ENCODE peak calls at places on chromosomes 5 and 9, in ten cellular contexts. M is fibroblast of the aortic adventitia; H is NCI-H1436; S is WTC11; O is CD4-positive, alpha-beta T cell; P is NCI-H460; K is NCI-H2029; C is stimulated activated CD4-positive, alpha-beta T cell treated with anti-CD3 and anti-CD28 coated beads, Interleukin-15, amount 100 ng/mL, for 24 hours; N is nephron progenitor cell; F is NCI-H774. Q is an unnamed sample.

GRCh38 chr9:38619556-38620447 is 594 bp downstream of the ANKRD18A start:
- DNase-seq in M (no peak), H (no peak), S (peak; percentile 36), O (peak; percentile 43), P (no peak), K (peak; percentile 21), C (peak; percentile 51), N (peak; percentile 51), F (peak; percentile 21), Q (peak; percentile 61)

GRCh38 chr9:35651964-35652828 is 1.5 kb upstream of the SIT1 start:
- DNase-seq in M (peak; percentile 52), H (no peak), S (no peak), O (no peak), P (no peak), K (no peak), C (no peak), N (no peak), F (peak; percentile 18), Q (no peak)

GRCh38 chr9:123048748-123049147 is 15.3 kb downstream of the GPR21 start:
- DNase-seq in M (peak; percentile 35), H (no peak), S (no peak), O (no peak), P (no peak), K (peak; percentile 44), C (no peak), N (no peak), F (no peak), Q (no peak)

GRCh38 chr5:368162-369084 is 46.9 kb downstream of the AHRR start:
- DNase-seq in M (peak; percentile 50), H (no peak), S (peak; percentile 8), O (peak; percentile 29), P (no peak), K (no peak), C (peak; percentile 32), N (no peak), F (no peak), Q (peak; percentile 42)

GRCh38 chr5:153974131-153974812 is 64.4 kb downstream of the FAM114A2 start:
- DNase-seq in M (peak; percentile 69), H (peak; percentile 27), S (peak; percentile 20), O (no peak), P (peak; percentile 41), K (no peak), C (peak; percentile 24), N (peak; percentile 43), F (peak; percentile 2), Q (peak; percentile 35)

GRCh38 chr5:179281688-179282087 is 63.6 kb downstream of the ADAMTS2 start:
- DNase-seq in M (no peak), H (no peak), S (no peak), O (no peak), P (no peak), K (no peak), C (no peak), N (no peak), F (no peak), Q (no peak)

GRCh38 chr5:35371971-35372426 is 141.7 kb upstream of the PRLR start:
- DNase-seq in M (no peak), H (no peak), S (no peak), O (no peak), P (no peak), K (no peak), C (no peak), N (no peak), F (no peak), Q (no peak)

GRCh38 chr9:87069690-87070089 is 122.4 kb upstream of the GAS1 start:
- DNase-seq in M (peak; percentile 39), H (no peak), S (no peak), O (no peak), P (no peak), K (no peak), C (no peak), N (no peak), F (no peak), Q (no peak)

GRCh38 chr9:27701664-27702063 is 128.4 kb upstream of the C9orf72 start:
- DNase-seq in M (no peak), H (no peak), S (no peak), O (no peak), P (no peak), K (no peak), C (no peak), N (no peak), F (no peak), Q (no peak)

GRCh38 chr5:127999909-128000308 is 83.7 kb upstream of the SLC12A2 start:
- DNase-seq in M (no peak), H (no peak), S (no peak), O (no peak), P (no peak), K (no peak), C (no peak), N (no peak), F (no peak), Q (no peak)

GRCh38 chr9:90189306-90189705 is 453.3 kb downstream of the DIRAS2 start:
- DNase-seq in M (no peak), H (no peak), S (no peak), O (no peak), P (no peak), K (no peak), C (no peak), N (no peak), F (no peak), Q (no peak)

GRCh38 chr5:56358703-56359428 is 125.7 kb upstream of the ANKRD55 start:
- DNase-seq in M (peak; percentile 25), H (no peak), S (no peak), O (no peak), P (no peak), K (no peak), C (no peak), N (peak; percentile 36), F (no peak), Q (no peak)

GRCh38 chr5:72682561-72682960 is 133.9 kb upstream of the TNPO1 start:
- DNase-seq in M (no peak), H (no peak), S (no peak), O (no peak), P (no peak), K (no peak), C (no peak), N (no peak), F (no peak), Q (no peak)

GRCh38 chr9:98861881-98862501 is 54.5 kb downstream of the GALNT12 start:
- DNase-seq in M (peak; percentile 81), H (no peak), S (no peak), O (no peak), P (peak; percentile 31), K (no peak), C (no peak), N (no peak), F (no peak), Q (no peak)

GRCh38 chr5:72630056-72630455 is 122.8 kb upstream of the ZNF366 start:
- DNase-seq in M (no peak), H (no peak), S (no peak), O (no peak), P (no peak), K (no peak), C (no peak), N (no peak), F (no peak), Q (no peak)

GRCh38 chr5:92795633-92796032 is 785.4 kb downstream of the NR2F1-AS1 start:
- DNase-seq in M (no peak), H (no peak), S (peak; percentile 31), O (no peak), P (no peak), K (no peak), C (no peak), N (no peak), F (no peak), Q (no peak)

GRCh38 chr9:93633492-93634221 is 57.3 kb downstream of the PHF2 start:
- DNase-seq in M (no peak), H (no peak), S (no peak), O (no peak), P (no peak), K (no peak), C (no peak), N (no peak), F (no peak), Q (peak; percentile 7)

GRCh38 chr5:151222769-151223446 is 984 bp downstream of the CCDC69 start:
- DNase-seq in M (peak; percentile 13), H (no peak), S (peak; percentile 26), O (peak; percentile 58), P (no peak), K (no peak), C (peak; percentile 68), N (peak; percentile 30), F (no peak), Q (peak; percentile 73)

GRCh38 chr9:103757062-103757461 is 337.0 kb upstream of the SMC2 start:
- DNase-seq in M (no peak), H (no peak), S (no peak), O (no peak), P (no peak), K (no peak), C (no peak), N (no peak), F (no peak), Q (no peak)

GRCh38 chr5:153480401-153480800 is 10.1 kb upstream of the GRIA1 start:
- DNase-seq in M (peak; percentile 11), H (no peak), S (no peak), O (no peak), P (no peak), K (no peak), C (no peak), N (no peak), F (no peak), Q (no peak)

GRCh38 chr5:1718669-1719068 is 81.0 kb downstream of the MRPL36 start:
- DNase-seq in M (no peak), H (no peak), S (no peak), O (no peak), P (peak; percentile 6), K (no peak), C (no peak), N (no peak), F (no peak), Q (no peak)

GRCh38 chr9:98118640-98119601 is at the start of gene TRIM14:
- DNase-seq in M (peak; percentile 19), H (no peak), S (peak; percentile 73), O (peak; percentile 72), P (peak; percentile 31), K (peak; percentile 58), C (peak; percentile 82), N (peak; percentile 81), F (peak; percentile 17), Q (peak; percentile 75)

GRCh38 chr9:133584167-133584558 is 25.0 kb downstream of the FAM163B start:
- DNase-seq in M (no peak), H (no peak), S (no peak), O (no peak), P (no peak), K (no peak), C (no peak), N (no peak), F (no peak), Q (no peak)

GRCh38 chr5:149260761-149261160 is 10.9 kb upstream of the AFAP1L1 start:
- DNase-seq in M (no peak), H (no peak), S (no peak), O (no peak), P (no peak), K (no peak), C (no peak), N (no peak), F (no peak), Q (no peak)

GRCh38 chr9:37433754-37434435 is 11.4 kb downstream of the GRHPR start:
- DNase-seq in M (no peak), H (no peak), S (peak; percentile 55), O (no peak), P (no peak), K (no peak), C (no peak), N (no peak), F (no peak), Q (no peak)

GRCh38 chr5:127934791-127935256 is 148.7 kb upstream of the SLC12A2 start:
- DNase-seq in M (peak; percentile 67), H (peak; percentile 54), S (no peak), O (no peak), P (peak; percentile 76), K (peak; percentile 91), C (no peak), N (no peak), F (peak; percentile 85), Q (no peak)

GRCh38 chr9:19564396-19565061 is 155.7 kb downstream of the ACER2 start:
- DNase-seq in M (no peak), H (no peak), S (no peak), O (no peak), P (no peak), K (no peak), C (no peak), N (no peak), F (no peak), Q (no peak)